ENCODE peak calls at places on chromosomes 5 and 9, in four cellular contexts. One of them, this sample, is unnamed.

GRCh38 chr9:112496074-112496722 is 9.6 kb downstream of the KIAA1958 start:
- DNase-seq in A549: no peak
- DNase-seq in GM12865: no peak
- DNase-seq in AG09309: no peak
- DNase-seq in this sample: no peak

GRCh38 chr5:139796061-139796806 is 626 bp downstream of the PSD2 start:
- DNase-seq in A549: no peak
- DNase-seq in GM12865: no peak
- DNase-seq in AG09309: no peak
- DNase-seq in this sample: no peak

GRCh38 chr5:132473019-132473531 is 17.5 kb downstream of the IRF1 start:
- DNase-seq in A549: no peak
- DNase-seq in GM12865: peak
- DNase-seq in AG09309: no peak
- DNase-seq in this sample: no peak

GRCh38 chr9:6944896-6945295 is 187.1 kb downstream of the KDM4C start:
- DNase-seq in A549: peak
- DNase-seq in GM12865: no peak
- DNase-seq in AG09309: no peak
- DNase-seq in this sample: no peak

GRCh38 chr9:130847306-130848217 is 12.5 kb downstream of the ABL1 start:
- DNase-seq in A549: peak
- DNase-seq in GM12865: no peak
- DNase-seq in AG09309: peak
- DNase-seq in this sample: peak

GRCh38 chr9:108212179-108212578 is 643.6 kb downstream of the ACTL7B start:
- DNase-seq in A549: no peak
- DNase-seq in GM12865: no peak
- DNase-seq in AG09309: no peak
- DNase-seq in this sample: no peak

GRCh38 chr5:141208478-141208877 is at the start of gene PCDHB12:
- DNase-seq in A549: peak
- DNase-seq in GM12865: no peak
- DNase-seq in AG09309: no peak
- DNase-seq in this sample: no peak

GRCh38 chr5:100746730-100747129 is 156.4 kb downstream of the ST8SIA4 start:
- DNase-seq in A549: no peak
- DNase-seq in GM12865: peak
- DNase-seq in AG09309: no peak
- DNase-seq in this sample: no peak

GRCh38 chr9:137038916-137039315 is 7.0 kb upstream of the FUT7 start:
- DNase-seq in A549: no peak
- DNase-seq in GM12865: no peak
- DNase-seq in AG09309: no peak
- DNase-seq in this sample: no peak

GRCh38 chr9:137040568-137040967 is 5.4 kb downstream of the NPDC1 start:
- DNase-seq in A549: no peak
- DNase-seq in GM12865: no peak
- DNase-seq in AG09309: no peak
- DNase-seq in this sample: no peak

GRCh38 chr9:137039611-137040366 is 6.2 kb downstream of the NPDC1 start:
- DNase-seq in A549: no peak
- DNase-seq in GM12865: no peak
- DNase-seq in AG09309: no peak
- DNase-seq in this sample: no peak

GRCh38 chr9:137042751-137043727 is 2.9 kb downstream of the NPDC1 start:
- DNase-seq in A549: no peak
- DNase-seq in GM12865: no peak
- DNase-seq in AG09309: no peak
- DNase-seq in this sample: no peak

GRCh38 chr9:137041134-137041533 is 4.8 kb downstream of the NPDC1 start:
- DNase-seq in A549: no peak
- DNase-seq in GM12865: no peak
- DNase-seq in AG09309: no peak
- DNase-seq in this sample: no peak
- H3K4me3 ChIP-seq in A549: no peak
- H3K4me3 ChIP-seq in GM12865: no peak
- H3K4me3 ChIP-seq in AG09309: no peak
- H3K4me3 ChIP-seq in this sample: no peak

GRCh38 chr5:169701910-169702451 is 64.9 kb downstream of the DOCK2 start:
- DNase-seq in A549: peak
- DNase-seq in GM12865: no peak
- DNase-seq in AG09309: peak
- DNase-seq in this sample: no peak
- TF ChIP-seq CTCF in A549: peak
- TF ChIP-seq CTCF in GM12865: peak
- TF ChIP-seq CTCF in AG09309: peak
- TF ChIP-seq CTCF in this sample: no peak

DNA sequence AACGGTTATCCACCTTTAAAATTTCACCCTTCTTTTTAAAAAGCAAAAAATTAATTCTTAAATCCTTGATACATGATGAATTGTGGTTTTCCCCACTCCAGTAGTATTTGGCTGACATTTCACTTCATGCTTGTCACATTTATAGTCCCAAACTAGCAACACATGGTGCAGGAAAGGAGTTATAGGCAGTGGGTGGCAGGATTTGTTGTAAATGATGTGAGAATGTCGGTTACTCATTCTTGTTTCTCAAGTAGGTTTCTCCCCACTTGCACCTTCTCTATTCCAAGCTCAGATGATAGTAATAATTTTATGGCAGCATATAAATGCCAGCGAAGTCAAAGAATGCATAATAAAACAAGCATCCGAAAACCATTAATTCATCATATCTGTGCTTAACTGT is 88.3 kb upstream of the ADAMTSL1 start:
- DNase-seq in A549: no peak
- DNase-seq in GM12865: no peak
- DNase-seq in AG09309: peak
- DNase-seq in this sample: no peak
- H3K4me3 ChIP-seq in A549: no peak
- H3K4me3 ChIP-seq in GM12865: no peak
- H3K4me3 ChIP-seq in AG09309: no peak
- H3K4me3 ChIP-seq in this sample: peak

GRCh38 chr9:19026375-19026774 is 6.6 kb downstream of the SAXO1 start:
- DNase-seq in A549: no peak
- DNase-seq in GM12865: no peak
- DNase-seq in AG09309: no peak
- DNase-seq in this sample: no peak
- TF ChIP-seq CTCF in A549: no peak
- TF ChIP-seq CTCF in GM12865: no peak
- TF ChIP-seq CTCF in AG09309: no peak
- TF ChIP-seq CTCF in this sample: no peak

GRCh38 chr5:129904667-129905466 is 602 bp downstream of the CHSY3 start:
- DNase-seq in A549: peak
- DNase-seq in GM12865: peak
- DNase-seq in AG09309: no peak
- DNase-seq in this sample: peak
- H3K4me3 ChIP-seq in A549: peak
- H3K4me3 ChIP-seq in GM12865: peak
- H3K4me3 ChIP-seq in AG09309: peak
- H3K4me3 ChIP-seq in this sample: peak

This sample was measured in coronary artery.